ENCODE peak calls at places on chromosomes 12 and 14, in eight cellular contexts. F, Q, B, M, N, E, S and P are unnamed samples.

GRCh38 chr14:71481215-71481614 is 451.0 kb upstream of the RGS6 start:
- DNase-seq in F (no peak), Q (no peak), B (no peak), M (no peak), N (no peak), E (no peak), S (no peak), P (no peak)

GRCh38 chr12:25811656-25812126 is 146.8 kb upstream of the RASSF8 start:
- DNase-seq in F (no peak), Q (peak; percentile 36), B (no peak), M (peak; percentile 54), N (no peak), E (no peak), S (no peak), P (no peak)

GRCh38 chr12:100995201-100995600 is 200.6 kb downstream of the ANO4 start:
- DNase-seq in F (no peak), Q (peak; percentile 50), B (no peak), M (peak; percentile 6), N (no peak), E (no peak), S (no peak), P (no peak)

GRCh38 chr12:7042847-7043246 is 17.7 kb upstream of the C1S start:
- DNase-seq in F (no peak), Q (peak; percentile 29), B (no peak), M (peak; percentile 2), N (no peak), E (no peak), S (no peak), P (no peak)

GRCh38 chr12:1351926-1352325 is 242.5 kb downstream of the FBXL14 start:
- DNase-seq in F (no peak), Q (peak; percentile 48), B (no peak), M (no peak), N (no peak), E (no peak), S (no peak), P (no peak)

GRCh38 chr14:91144425-91145145 is 30.7 kb downstream of the DGLUCY start:
- DNase-seq in F (no peak), Q (peak; percentile 85), B (no peak), M (peak; percentile 48), N (no peak), E (no peak), S (no peak), P (no peak)

GRCh38 chr12:66066071-66066928 is 64.2 kb downstream of the LLPH start:
- DNase-seq in F (no peak), Q (peak; percentile 76), B (no peak), M (peak; percentile 23), N (no peak), E (no peak), S (no peak), P (peak; percentile 56)

GRCh38 chr12:65525501-65526141 is 247.1 kb downstream of the MSRB3 start:
- DNase-seq in F (no peak), Q (peak; percentile 85), B (no peak), M (peak; percentile 89), N (no peak), E (no peak), S (no peak), P (no peak)

GRCh38 chr14:70339970-70340369 is 19.5 kb downstream of the COX16 start:
- DNase-seq in F (no peak), Q (no peak), B (no peak), M (no peak), N (no peak), E (no peak), S (no peak), P (no peak)

GRCh38 chr12:5796171-5797091 is 148.6 kb downstream of the ANO2 start:
- DNase-seq in F (peak; percentile 73), Q (peak; percentile 30), B (no peak), M (no peak), N (peak; percentile 61), E (peak; percentile 32), S (peak; percentile 23), P (no peak)

DNA sequence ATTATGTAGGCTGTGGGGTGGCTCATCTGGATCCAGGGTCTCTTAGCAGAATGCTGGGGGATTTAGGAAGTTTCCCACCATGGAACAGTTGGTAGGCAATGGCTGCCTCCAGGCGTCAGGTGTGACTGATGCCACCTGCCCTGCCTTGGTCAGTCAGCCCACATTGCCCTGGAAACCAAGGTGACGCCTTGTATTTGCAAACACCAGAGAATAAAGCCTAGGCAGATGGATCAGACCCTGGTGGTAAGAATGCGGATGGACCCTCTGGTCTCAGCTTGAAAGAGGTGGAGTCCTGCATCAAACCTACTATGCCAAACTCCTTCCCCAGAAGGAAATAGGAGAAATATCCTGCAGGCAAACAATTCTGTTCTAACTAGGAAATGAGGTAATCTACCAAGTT is 38.2 kb downstream of the NCKAP5L start:
- DNase-seq in F (no peak), Q (no peak), B (no peak), M (no peak), N (no peak), E (no peak), S (no peak), P (no peak)
- TF ChIP-seq CTCF in F (no peak), Q (peak; percentile 6), B (no peak), M (peak; percentile 30), N (peak; percentile 5), E (no peak), S (no peak), P (no peak)

GRCh38 chr12:124385219-124385969 is 90.5 kb downstream of the RFLNA start:
- DNase-seq in F (no peak), Q (peak; percentile 85), B (no peak), M (peak; percentile 86), N (no peak), E (no peak), S (no peak), P (no peak)

GRCh38 chr12:124386661-124387509 is 92.0 kb downstream of the RFLNA start:
- DNase-seq in F (peak; percentile 81), Q (no peak), B (no peak), M (peak; percentile 36), N (no peak), E (no peak), S (no peak), P (no peak)

GRCh38 chr12:124384299-124384894 is 89.5 kb downstream of the RFLNA start:
- DNase-seq in F (no peak), Q (no peak), B (no peak), M (no peak), N (no peak), E (no peak), S (no peak), P (no peak)

GRCh38 chr12:124387510-124387855 is 92.6 kb downstream of the RFLNA start:
- DNase-seq in F (peak; percentile 87), Q (no peak), B (peak; percentile 89), M (no peak), N (no peak), E (peak; percentile 47), S (peak; percentile 71), P (no peak)

DNA sequence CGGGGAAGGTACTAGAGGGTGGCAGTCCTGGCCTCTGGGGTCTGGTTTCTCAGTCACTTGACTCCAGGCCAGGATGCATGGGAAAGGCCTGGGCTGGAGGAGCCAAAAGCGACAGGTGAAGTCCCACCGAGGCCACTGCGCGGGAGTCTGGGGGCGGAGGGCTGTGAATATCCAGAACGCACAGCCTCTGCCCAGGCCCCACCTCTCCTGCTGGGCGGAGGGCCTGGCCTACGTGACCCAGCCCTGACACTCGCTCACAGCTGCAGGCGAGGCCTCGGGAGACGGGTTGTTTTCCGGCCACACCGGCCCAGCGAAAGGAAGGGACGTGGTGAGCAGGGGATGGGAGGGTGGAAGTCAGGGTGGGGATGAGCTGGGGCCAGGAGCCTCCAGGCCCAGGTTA is 91.2 kb downstream of the RFLNA start:
- DNase-seq in F (no peak), Q (no peak), B (no peak), M (no peak), N (no peak), E (no peak), S (peak; percentile 74), P (no peak)
- H3K4me3 ChIP-seq in F (no peak overlapping the region), Q (no peak overlapping the region), B (no peak overlapping the region), M (peak overlapping the region; percentile 95), N (no peak overlapping the region), E (no peak overlapping the region), S (peak overlapping the region; percentile 70), P (peak overlapping the region; percentile 28)

DNA sequence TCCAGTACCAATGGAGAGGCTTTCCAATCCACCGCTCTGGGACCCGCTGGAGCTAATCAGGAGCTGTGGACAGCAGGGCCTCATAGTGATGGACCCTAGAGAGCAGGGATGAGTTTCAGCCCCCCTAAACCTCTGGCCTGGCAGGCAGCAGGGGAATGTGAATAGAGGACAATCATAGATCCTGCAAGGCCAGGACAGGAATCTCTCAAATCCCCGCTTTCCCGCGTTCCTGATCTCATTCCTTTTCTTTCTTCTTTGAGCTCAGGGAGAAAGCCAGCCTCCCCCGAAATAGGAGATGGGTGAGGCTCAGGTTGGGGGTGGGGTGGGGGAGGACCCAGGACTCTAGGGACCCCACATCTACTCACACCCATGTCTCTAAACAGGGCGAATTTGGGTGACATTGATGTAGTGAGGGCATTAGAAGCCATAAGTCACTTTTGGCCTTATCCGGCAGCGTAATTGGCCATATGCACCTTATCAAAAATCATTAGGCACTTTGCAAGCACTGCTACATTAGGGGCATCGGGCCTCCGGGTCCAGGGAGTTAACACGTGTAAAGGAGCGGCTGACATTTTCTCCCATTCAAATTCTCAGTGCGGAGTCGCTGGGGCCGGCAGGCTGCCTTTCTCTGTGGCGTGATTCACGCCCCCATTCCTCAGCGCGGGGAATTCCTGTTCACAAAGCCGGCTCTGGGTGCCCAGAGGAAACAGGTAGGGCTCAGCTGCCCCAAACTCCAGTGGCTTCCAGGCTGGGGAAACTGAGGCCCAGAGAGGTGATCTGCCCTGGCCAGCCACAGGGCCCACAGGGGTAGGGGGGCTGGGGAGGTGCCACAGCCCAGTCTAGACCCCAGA is 1.6 kb downstream of the LHX5 start:
- DNase-seq in F (no peak), Q (no peak), B (no peak), M (no peak), N (no peak), E (no peak), S (no peak), P (no peak)
- H3K27me3 ChIP-seq in F (peaks cover 34% of the 10 kb centered on the region), Q (peaks cover 97% of the 10 kb centered on the region), B (peaks cover 20% of the 10 kb centered on the region), M (peaks cover 99% of the 10 kb centered on the region), N (peaks cover 26% of the 10 kb centered on the region), E (peaks cover 24% of the 10 kb centered on the region), S (peaks cover 100% of the 10 kb centered on the region), P (peaks cover 99% of the 10 kb centered on the region)

GRCh38 chr14:68475802-68476201 is 317.1 kb downstream of the ZFP36L1 start:
- DNase-seq in F (no peak), Q (no peak), B (no peak), M (no peak), N (no peak), E (no peak), S (no peak), P (no peak)
- TF ChIP-seq CTCF in F (no peak), Q (no peak), B (no peak), M (no peak), N (no peak), E (no peak), S (no peak), P (no peak)

DNA sequence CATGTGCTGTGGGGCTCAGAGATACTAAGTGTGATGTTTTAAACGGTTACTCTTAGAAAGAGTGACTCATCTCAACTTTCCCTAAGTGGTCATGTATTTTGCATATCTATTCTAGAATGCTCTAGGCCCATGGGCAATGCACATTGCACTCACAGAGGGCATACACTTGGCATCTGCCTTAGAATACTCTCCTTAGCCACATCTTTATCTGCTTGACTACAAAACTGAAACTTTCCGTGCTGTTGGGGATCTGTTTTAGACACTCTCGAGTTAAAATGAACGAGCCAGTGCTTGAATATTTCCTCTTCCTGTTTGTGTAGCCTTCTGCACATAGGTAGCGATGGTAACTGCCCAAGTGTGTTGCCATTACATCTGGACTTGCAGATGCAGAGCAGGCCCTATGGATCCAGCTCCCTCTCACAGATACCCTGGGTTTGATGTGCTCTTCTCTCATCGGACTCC is 180.5 kb downstream of the CAND1 start:
- DNase-seq in F (no peak), Q (no peak), B (no peak), M (no peak), N (no peak), E (no peak), S (no peak), P (no peak)
- H3K4me3 ChIP-seq in F (no peak overlapping the region), Q (no peak overlapping the region), B (no peak overlapping the region), M (no peak overlapping the region), N (no peak overlapping the region), E (no peak overlapping the region), S (no peak overlapping the region), P (no peak overlapping the region)